ENCODE peak calls at places on chromosomes 7 and 10, in four cellular contexts. C, I, N and Y are unnamed samples.

GRCh38 chr7:94656925-94657731 is 1.2 kb upstream of the SGCE start:
- DNase-seq in N (no peak), C (peak; percentile 53), I (no peak), Y (peak; percentile 21)

GRCh38 chr7:38796636-38797501 is 112.1 kb downstream of the VPS41 start:
- DNase-seq in N (no peak), C (peak; percentile 66), I (peak; percentile 12), Y (peak; percentile 53)

GRCh38 chr7:114865564-114865963 is 56.3 kb upstream of the MDFIC start:
- DNase-seq in I (peak; percentile 22), N (peak; percentile 65), C (peak; percentile 71), Y (peak; percentile 39)

GRCh38 chr7:70393956-70394355 is 738.0 kb upstream of the GALNT17 start:
- DNase-seq in I (no peak), C (peak; percentile 28), N (no peak), Y (no peak)

GRCh38 chr10:123621910-123622309 is 44.2 kb upstream of the GPR26 start:
- DNase-seq in C (peak; percentile 42), N (no peak), I (no peak), Y (no peak)

GRCh38 chr10:34908472-34908871 is 93.4 kb upstream of the PARD3 start:
- DNase-seq in C (peak; percentile 96), I (no peak), N (no peak), Y (no peak)

GRCh38 chr7:50775826-50776225 is 6.9 kb downstream of the GRB10 start:
- DNase-seq in N (no peak), C (no peak), I (no peak), Y (no peak)

GRCh38 chr10:44300666-44301649 is 83.9 kb downstream of the CXCL12 start:
- DNase-seq in I (no peak), C (peak; percentile 98), N (no peak), Y (no peak)

GRCh38 chr10:30510184-30510931 is 76.4 kb downstream of the MAP3K8 start:
- DNase-seq in I (no peak), C (peak; percentile 93), N (no peak), Y (no peak)

GRCh38 chr7:45187089-45187945 is 29.7 kb downstream of the RAMP3 start:
- DNase-seq in N (peak; percentile 13), C (no peak), I (no peak), Y (peak; percentile 32)

GRCh38 chr7:99504281-99504602 is 220 bp upstream of the ZKSCAN5 start:
- DNase-seq in N (no peak), C (no peak), I (no peak), Y (no peak)

GRCh38 chr7:23490357-23491131 is 20.3 kb upstream of the IGF2BP3 start:
- DNase-seq in I (peak; percentile 39), C (peak; percentile 59), N (peak; percentile 73), Y (peak; percentile 39)

GRCh38 chr10:116470768-116471415 is 43.2 kb downstream of the PNLIPRP3 start:
- DNase-seq in C (peak; percentile 70), I (no peak), N (no peak), Y (no peak)

GRCh38 chr10:29533046-29533445 is 101.7 kb downstream of the SVIL start:
- DNase-seq in I (no peak), N (no peak), C (no peak), Y (no peak)

GRCh38 chr10:59323036-59323459 is 39.3 kb downstream of the FAM13C start:
- DNase-seq in C (no peak), N (no peak), I (no peak), Y (no peak)

GRCh38 chr7:157495177-157495553 is 158.4 kb downstream of the DNAJB6 start:
- DNase-seq in I (no peak), C (no peak), N (no peak), Y (no peak)

GRCh38 chr10:131354380-131354779 is 42.9 kb upstream of the TCERG1L start:
- DNase-seq in I (no peak), C (peak; percentile 10), N (no peak), Y (no peak)

GRCh38 chr10:131350245-131350644 is 38.7 kb upstream of the TCERG1L start:
- DNase-seq in I (no peak), N (no peak), C (no peak), Y (no peak)

GRCh38 chr10:131352765-131353290 is 41.3 kb upstream of the TCERG1L start:
- DNase-seq in N (no peak), C (no peak), I (no peak), Y (no peak)

GRCh38 chr10:131356442-131356841 is 44.9 kb upstream of the TCERG1L start:
- DNase-seq in I (no peak), N (no peak), C (no peak), Y (no peak)

GRCh38 chr10:131355116-131355515 is 43.6 kb upstream of the TCERG1L start:
- DNase-seq in I (no peak), N (no peak), C (no peak), Y (no peak)
- H3K9me3 ChIP-seq in I (no peaks in the 10 kb centered on the region), N (no peaks in the 10 kb centered on the region), C (no peaks in the 10 kb centered on the region), Y (peaks cover 3% of the 10 kb centered on the region)

GRCh38 chr10:37704566-37704965 is 152.8 kb downstream of the ZNF248 start:
- DNase-seq in I (no peak), N (peak; percentile 40), C (no peak), Y (no peak)
- H3K9me3 ChIP-seq in I (no peaks in the 10 kb centered on the region), N (no peaks in the 10 kb centered on the region), C (no peaks in the 10 kb centered on the region), Y (no peaks in the 10 kb centered on the region)

GRCh38 chr10:131274133-131274880 is 37.2 kb downstream of the TCERG1L start:
- DNase-seq in C (no peak), I (no peak), N (no peak), Y (no peak)
- H3K9me3 ChIP-seq in C (no peaks in the 10 kb centered on the region), I (no peaks in the 10 kb centered on the region), N (no peaks in the 10 kb centered on the region), Y (no peaks in the 10 kb centered on the region)

GRCh38 chr7:57178768-57179139 is 46.5 kb upstream of the ZNF479 start:
- DNase-seq in C (no peak), N (peak; percentile 8), I (no peak), Y (no peak)
- H3K9me3 ChIP-seq in C (no peaks in the 10 kb centered on the region), N (peaks cover 7% of the 10 kb centered on the region), I (no peaks in the 10 kb centered on the region), Y (no peaks in the 10 kb centered on the region)

GRCh38 chr7:136064627-136065237 is 87.6 kb upstream of the MTPN start:
- DNase-seq in I (no peak), N (no peak), C (no peak), Y (no peak)

GRCh38 chr7:136061433-136061832 is 84.3 kb upstream of the MTPN start:
- DNase-seq in I (no peak), N (no peak), C (no peak), Y (no peak)

GRCh38 chr7:136062625-136063336 is 85.6 kb upstream of the MTPN start:
- DNase-seq in I (no peak), C (no peak), N (no peak), Y (no peak)

GRCh38 chr7:136064098-136064497 is 86.9 kb upstream of the MTPN start:
- DNase-seq in N (no peak), C (no peak), I (no peak), Y (no peak)

GRCh38 chr7:136063337-136063666 is 86.1 kb upstream of the MTPN start:
- DNase-seq in C (no peak), N (no peak), I (no peak), Y (no peak)
- H3K9me3 ChIP-seq in C (no peaks in the 10 kb centered on the region), N (no peaks in the 10 kb centered on the region), I (no peaks in the 10 kb centered on the region), Y (no peaks in the 10 kb centered on the region)

DNA sequence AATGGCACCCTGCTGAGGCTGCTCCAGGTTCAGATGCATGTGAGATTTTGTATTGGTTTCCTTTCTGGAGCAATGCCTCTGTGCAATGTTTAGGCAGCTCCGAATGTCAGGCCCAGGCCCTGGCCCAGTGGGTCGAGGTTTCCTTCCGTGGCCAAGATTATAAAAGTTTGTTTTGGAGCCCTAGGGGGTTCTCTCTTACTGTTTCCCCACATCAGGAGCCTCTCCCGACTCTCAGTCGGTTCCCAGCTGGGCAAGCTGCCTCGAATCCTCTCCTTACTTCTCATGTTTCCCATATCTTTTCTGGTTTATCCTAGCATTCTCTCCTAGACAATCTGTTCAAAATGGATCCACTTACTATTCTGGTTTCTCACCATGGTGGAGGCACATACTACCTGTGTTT is 11.0 kb downstream of the TMEM140 start:
- DNase-seq in I (no peak), C (no peak), N (no peak), Y (no peak)
- H3K9me3 ChIP-seq in I (peaks cover 20% of the 10 kb centered on the region), C (no peaks in the 10 kb centered on the region), N (peaks cover 7% of the 10 kb centered on the region), Y (peaks cover 6% of the 10 kb centered on the region)

GRCh38 chr7:121450631-121451030 is 54.5 kb upstream of the FAM3C start:
- DNase-seq in N (no peak), C (no peak), I (no peak), Y (no peak)
- H3K9me3 ChIP-seq in N (no peaks in the 10 kb centered on the region), C (no peaks in the 10 kb centered on the region), I (no peaks in the 10 kb centered on the region), Y (no peaks in the 10 kb centered on the region)

GRCh38 chr10:83083866-83084265 is 1055.4 kb upstream of the GHITM start:
- DNase-seq in N (no peak), C (no peak), I (no peak), Y (no peak)

GRCh38 chr10:83078160-83078559 is 1061.1 kb upstream of the GHITM start:
- DNase-seq in C (no peak), I (no peak), N (no peak), Y (no peak)

GRCh38 chr10:83076443-83076842 is 1062.9 kb upstream of the GHITM start:
- DNase-seq in C (no peak), N (no peak), I (no peak), Y (no peak)

GRCh38 chr10:83075395-83076072 is 1063.8 kb upstream of the GHITM start:
- DNase-seq in C (no peak), N (no peak), I (no peak), Y (no peak)

GRCh38 chr10:83078645-83079044 is 1060.7 kb upstream of the GHITM start:
- DNase-seq in C (no peak), N (no peak), I (no peak), Y (no peak)
- H3K9me3 ChIP-seq in C (no peaks in the 10 kb centered on the region), N (no peaks in the 10 kb centered on the region), I (no peaks in the 10 kb centered on the region), Y (no peaks in the 10 kb centered on the region)

GRCh38 chr7:140873473-140873872 is 51.3 kb downstream of the BRAF start:
- DNase-seq in N (no peak), C (no peak), I (no peak), Y (no peak)
- H3K9me3 ChIP-seq in N (no peaks in the 10 kb centered on the region), C (no peaks in the 10 kb centered on the region), I (no peaks in the 10 kb centered on the region), Y (no peaks in the 10 kb centered on the region)

GRCh38 chr7:108093341-108093740 is 36.8 kb downstream of the LAMB4 start:
- DNase-seq in I (no peak), N (no peak), C (peak; percentile 40), Y (no peak)

GRCh38 chr7:108091461-108091831 is 38.7 kb downstream of the LAMB4 start:
- DNase-seq in N (no peak), C (no peak), I (no peak), Y (no peak)

GRCh38 chr7:108088729-108089128 is 41.4 kb downstream of the LAMB4 start:
- DNase-seq in I (no peak), N (no peak), C (no peak), Y (no peak)

GRCh38 chr7:108089381-108089780 is 40.8 kb downstream of the LAMB4 start:
- DNase-seq in C (no peak), N (no peak), I (no peak), Y (no peak)

DNA sequence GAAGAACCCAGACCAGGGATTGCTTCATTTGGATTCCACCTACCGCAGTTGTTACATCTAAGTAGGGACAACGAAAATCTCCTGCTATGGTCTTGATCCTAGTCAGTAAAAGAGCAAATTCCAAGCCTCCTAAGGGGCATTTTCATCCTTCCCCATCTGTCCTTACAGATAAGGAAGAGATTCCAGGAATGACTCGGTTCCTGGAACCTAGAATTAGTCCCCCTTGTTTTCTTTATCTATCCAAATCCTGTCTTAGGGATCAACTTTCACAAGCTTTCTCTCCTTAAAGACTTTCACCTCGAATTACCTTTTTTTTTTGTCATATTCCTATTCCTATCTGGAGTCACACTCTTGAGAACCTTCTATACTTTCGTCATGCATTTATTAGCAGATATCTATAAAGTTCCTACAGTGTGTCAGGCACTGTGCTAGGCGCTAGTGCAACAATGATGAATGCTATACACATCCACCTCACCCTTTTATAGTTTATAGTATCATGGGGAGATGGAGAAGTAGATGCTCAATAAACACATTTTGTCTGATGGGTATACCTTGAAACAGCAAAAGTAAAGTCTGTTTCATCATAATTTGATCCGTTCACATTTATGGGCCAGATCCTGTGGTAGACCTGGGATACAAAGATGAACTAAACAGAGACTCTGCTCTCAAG is 39.2 kb downstream of the LAMB4 start:
- DNase-seq in I (no peak), N (no peak), C (no peak), Y (no peak)
- H3K9me3 ChIP-seq in I (no peaks in the 10 kb centered on the region), N (no peaks in the 10 kb centered on the region), C (no peaks in the 10 kb centered on the region), Y (no peaks in the 10 kb centered on the region)